ENCODE peak calls at places on chromosomes 13 and 19, in six cellular contexts. L is ovary, X is suprapubic skin, D is K562, E is sigmoid colon, U is tibial nerve. H is an unnamed sample.

GRCh38 chr13:93416943-93417342 is 190.3 kb downstream of the GPC6 start:
- DNase-seq in X (no peak), E (no peak), U (no peak), D (no peak), L (no peak), H (no peak)

GRCh38 chr13:110015253-110015652 is 228.9 kb upstream of the IRS2 start:
- DNase-seq in U (no peak), E (no peak), L (no peak), D (no peak), X (no peak), H (no peak)

GRCh38 chr19:15443838-15444237 is 5.9 kb downstream of the WIZ start:
- DNase-seq in U (no peak), D (no peak), E (no peak), L (no peak), X (peak; percentile 46), H (no peak)

GRCh38 chr13:69566104-69566716 is 541.4 kb upstream of the ATXN8OS start:
- DNase-seq in L (no peak), U (no peak), X (no peak), E (no peak), D (no peak), H (no peak)

GRCh38 chr19:335486-336066 is 9.0 kb downstream of the MIER2 start:
- DNase-seq in D (no peak), U (no peak), L (no peak), X (peak; percentile 49), E (peak; percentile 50), H (no peak)

GRCh38 chr13:99658266-99658991 is 157.2 kb downstream of the TM9SF2 start:
- DNase-seq in D (no peak), U (peak; percentile 27), X (peak; percentile 67), L (peak; percentile 35), E (peak; percentile 72), H (peak; percentile 38)

GRCh38 chr13:41740479-41740878 is 220.4 kb downstream of the VWA8 start:
- DNase-seq in E (no peak), X (no peak), U (no peak), D (no peak), L (no peak), H (no peak)

GRCh38 chr19:54186351-54186750 is 3.0 kb downstream of the MBOAT7 start:
- DNase-seq in D (no peak), L (no peak), U (no peak), E (no peak), X (no peak), H (no peak)

GRCh38 chr19:13997637-13997962 is 8.5 kb downstream of the RFX1 start:
- DNase-seq in D (no peak), U (no peak), E (no peak), L (no peak), X (no peak), H (no peak)

GRCh38 chr13:49314344-49314882 is 66.7 kb downstream of the CDADC1 start:
- DNase-seq in E (no peak), U (no peak), D (no peak), L (no peak), X (no peak), H (no peak)

GRCh38 chr13:67408823-67409222 is 178.7 kb upstream of the PCDH9 start:
- DNase-seq in X (no peak), L (no peak), D (no peak), E (no peak), U (no peak), H (no peak)

GRCh38 chr19:3443840-3444694 is 36.3 kb downstream of the SMIM24 start:
- DNase-seq in U (no peak), E (no peak), X (no peak), D (no peak), L (no peak), H (no peak)

GRCh38 chr19:39412867-39413268 is 399 bp downstream of the PLEKHG2 start:
- DNase-seq in E (no peak), D (peak; percentile 22), L (no peak), U (no peak), X (no peak), H (no peak)

GRCh38 chr19:38076337-38076736 is 147.7 kb downstream of the DPF1 start:
- DNase-seq in U (no peak), X (no peak), D (no peak), E (no peak), L (no peak), H (no peak)

GRCh38 chr19:932647-933552 is 7.1 kb downstream of the ARID3A start:
- DNase-seq in X (no peak), D (no peak), U (peak; percentile 72), L (peak; percentile 86), E (peak; percentile 94), H (peak; percentile 88)

GRCh38 chr19:34502582-34503545 is 21.3 kb downstream of the WTIP start:
- DNase-seq in D (no peak), U (no peak), X (peak; percentile 55), E (peak; percentile 37), L (no peak), H (no peak)

GRCh38 chr19:17332677-17333581 is 1.7 kb downstream of the ANO8 start:
- DNase-seq in U (no peak), X (peak; percentile 66), E (no peak), L (no peak), D (peak; percentile 94), H (peak; percentile 82)

GRCh38 chr19:40646564-40647254 is 43.7 kb downstream of the NUMBL start:
- DNase-seq in E (no peak), X (no peak), U (no peak), D (no peak), L (no peak), H (no peak)

GRCh38 chr13:111960152-111960772 is 106.7 kb upstream of the SOX1 start:
- DNase-seq in X (no peak), E (no peak), D (no peak), L (no peak), U (no peak), H (no peak)

GRCh38 chr19:9498183-9498902 is at the start of gene ZNF560:
- DNase-seq in U (no peak), L (no peak), X (no peak), D (peak; percentile 11), E (no peak), H (peak; percentile 61)

GRCh38 chr19:11293468-11294389 is 2.2 kb upstream of the TSPAN16 start:
- DNase-seq in X (peak; percentile 97), E (peak; percentile 96), L (peak; percentile 93), U (peak; percentile 97), D (peak; percentile 90), H (peak; percentile 98)

GRCh38 chr19:45402469-45403070 is 2.3 kb downstream of the PPP1R13L start:
- DNase-seq in L (no peak), E (peak; percentile 66), X (peak; percentile 76), U (no peak), D (peak; percentile 81), H (peak; percentile 38)

DNA sequence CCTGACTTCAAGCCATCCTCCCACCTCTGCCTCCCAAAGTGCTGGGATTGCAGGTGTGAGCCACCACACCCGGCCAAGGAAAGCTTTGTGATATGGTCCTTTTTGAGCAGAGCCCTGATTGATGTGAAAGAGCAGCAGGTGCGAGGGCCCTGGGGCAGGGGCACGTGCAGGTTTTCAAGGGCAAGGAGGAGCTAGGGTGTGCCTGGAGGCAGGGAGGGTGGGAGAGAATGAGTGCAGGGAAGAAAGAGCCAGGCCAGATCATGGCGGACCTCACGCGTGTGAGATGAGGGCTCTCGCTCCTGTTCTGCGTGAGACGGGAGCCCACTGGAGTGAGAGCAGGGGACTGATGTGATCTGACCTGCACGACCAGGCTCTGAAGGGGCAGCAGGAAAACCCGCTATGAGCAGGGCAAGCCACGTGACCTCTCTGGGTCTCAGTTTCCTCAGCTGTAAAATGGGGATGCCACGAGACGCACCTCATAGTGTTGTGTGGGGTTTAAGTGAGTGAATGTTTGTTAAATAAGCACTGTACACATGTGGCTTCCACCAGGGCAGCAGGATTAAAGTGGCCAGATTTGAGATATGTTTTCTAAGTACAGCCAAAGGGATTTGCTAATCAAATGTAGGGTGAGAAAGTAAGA is 25.8 kb downstream of the FAAP24 start:
- DNase-seq in E (no peak), L (no peak), X (no peak), U (no peak), D (no peak), H (no peak)
- H3K27ac ChIP-seq in E (no peak overlapping the region), L (no peak overlapping the region), X (no peak overlapping the region), U (no peak overlapping the region), D (no peak overlapping the region), H (no peak overlapping the region)

DNA sequence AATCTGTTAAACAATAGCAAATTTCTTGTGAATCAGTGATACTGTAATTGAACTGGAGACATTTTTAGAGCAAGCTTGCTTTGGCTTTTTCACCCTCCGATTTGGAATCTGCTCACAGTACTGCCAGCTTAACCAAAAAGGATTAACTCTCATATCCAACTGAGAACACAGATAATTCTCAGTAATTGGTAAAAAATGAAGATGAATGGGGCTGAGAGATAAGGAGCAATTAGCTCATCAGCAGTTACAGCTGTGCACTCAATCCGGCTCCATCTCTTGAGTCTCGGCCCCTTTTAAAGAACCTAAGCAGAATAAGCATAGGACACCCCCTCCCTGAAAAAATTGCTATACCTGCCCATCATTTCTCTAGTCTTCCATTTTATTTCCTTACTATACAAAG is 242.4 kb downstream of the DACH1 start:
- DNase-seq in X (no peak), D (no peak), E (no peak), L (no peak), U (no peak), H (no peak)
- TF ChIP-seq EP300 in X (no peak), D (no peak), E (no peak), L (no peak), U (no peak), H (no peak)

GRCh38 chr19:28292822-28293500 is 920.0 kb downstream of the UQCRFS1 start:
- DNase-seq in X (no peak), U (no peak), E (no peak), D (no peak), L (no peak), H (no peak)

GRCh38 chr19:28291874-28292273 is 921.1 kb downstream of the UQCRFS1 start:
- DNase-seq in L (no peak), X (no peak), E (no peak), U (no peak), D (no peak), H (peak; percentile 11)

GRCh38 chr19:28288850-28289249 is 924.1 kb downstream of the UQCRFS1 start:
- DNase-seq in L (no peak), E (no peak), D (no peak), X (no peak), U (no peak), H (no peak)

GRCh38 chr19:28289294-28290063 is 923.5 kb downstream of the UQCRFS1 start:
- DNase-seq in E (no peak), U (no peak), L (no peak), X (no peak), D (no peak), H (peak; percentile 39)

DNA sequence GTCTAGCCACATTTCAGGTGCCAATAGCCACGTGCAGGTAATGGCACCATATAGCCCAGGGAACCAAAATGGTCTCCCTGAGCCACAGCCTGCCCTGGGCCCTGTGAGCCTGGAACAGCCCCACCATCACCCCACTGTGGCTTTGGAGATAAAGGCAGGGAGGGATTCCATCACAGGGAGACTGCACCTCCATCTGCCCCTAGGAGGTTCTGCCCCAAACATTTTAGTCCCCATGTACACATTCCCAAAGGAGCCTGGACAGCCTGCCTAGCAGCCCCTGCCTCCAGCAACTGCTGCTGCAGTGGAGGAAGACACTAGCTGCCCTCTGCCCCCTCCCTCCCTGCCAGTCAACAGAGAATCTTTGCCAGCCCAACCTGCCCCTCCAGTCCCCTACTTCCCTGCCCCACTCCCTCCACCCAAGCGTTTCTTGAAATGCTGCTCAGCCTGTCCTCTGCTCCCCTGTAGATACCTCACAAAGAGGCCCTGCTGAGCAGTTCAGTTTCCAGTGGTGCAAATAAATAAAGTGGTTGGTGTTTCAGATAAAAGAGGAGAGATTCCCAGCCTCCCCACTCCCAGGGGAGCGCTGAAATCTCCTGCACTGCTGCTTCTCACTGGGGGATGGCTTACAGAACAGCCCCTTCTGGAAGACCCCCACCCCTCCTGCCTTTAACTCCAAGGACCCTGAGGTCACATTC is 921.8 kb downstream of the UQCRFS1 start:
- DNase-seq in E (no peak), X (no peak), D (no peak), U (no peak), L (no peak), H (no peak)
- H3K27ac ChIP-seq in E (no peak overlapping the region), X (no peak overlapping the region), D (no peak overlapping the region), U (no peak overlapping the region), L (no peak overlapping the region), H (no peak overlapping the region)

GRCh38 chr19:21047712-21048111 is 27.3 kb downstream of the ZNF430 start:
- DNase-seq in D (no peak), L (no peak), X (no peak), U (no peak), E (no peak), H (no peak)
- TF ChIP-seq EP300 in D (no peak), L (no peak), X (no peak), U (no peak), E (no peak), H (no peak)

H was measured in upper lobe of left lung.